ENCODE peak calls at places on chromosomes 3 and 15, in ten cellular contexts. W is T-helper 9 cell; T is stimulated activated CD4-positive, alpha-beta T cell treated with anti-CD3 and anti-CD28 coated beads, Interleukin-1b, Interleukin-23, amount 100 ng/mL, for 24 hours; O is skeletal muscle cell; B is NCI-H2081; X is KBM-7; H is tibial nerve; F is left ventricle myocardium inferior; J is SK-N-SH; D is CD4-positive, CD25-positive, alpha-beta regulatory T cell. R is an unnamed sample.

GRCh38 chr15:96362001-96362758 is 31.7 kb downstream of the NR2F2 start:
- DNase-seq in W (no peak), T (no peak), O (no peak), B (no peak), X (no peak), H (no peak), F (no peak), J (peak; percentile 13), D (no peak), R (no peak)

GRCh38 chr15:83930813-83931212 is 276.9 kb downstream of the ADAMTSL3 start:
- DNase-seq in W (no peak), T (no peak), O (no peak), B (no peak), X (no peak), H (no peak), F (no peak), J (no peak), D (no peak), R (no peak)

GRCh38 chr15:43516185-43516584 is 1.2 kb upstream of the MAP1A start:
- DNase-seq in W (no peak), T (no peak), O (no peak), B (no peak), X (no peak), H (no peak), F (peak; percentile 57), J (no peak), D (no peak), R (no peak)

GRCh38 chr15:45630958-45631691 is 3.7 kb upstream of the SQOR start:
- DNase-seq in W (no peak), T (no peak), O (peak; percentile 78), B (no peak), X (no peak), H (no peak), F (no peak), J (no peak), D (no peak), R (no peak)

GRCh38 chr15:77784361-77785292 is 151.9 kb upstream of the LINGO1 start:
- DNase-seq in W (no peak), T (no peak), O (no peak), B (peak; percentile 60), X (peak; percentile 53), H (no peak), F (no peak), J (peak; percentile 62), D (no peak), R (no peak)

GRCh38 chr15:74769463-74770025 is 12.3 kb upstream of the CSK start:
- DNase-seq in W (no peak), T (no peak), O (no peak), B (no peak), X (no peak), H (no peak), F (no peak), J (no peak), D (no peak), R (no peak)

GRCh38 chr15:90213123-90213817 is 12.1 kb downstream of the SEMA4B start:
- DNase-seq in W (no peak), T (no peak), O (no peak), B (no peak), X (no peak), H (no peak), F (no peak), J (no peak), D (no peak), R (no peak)

GRCh38 chr15:78102741-78103140 is 10.4 kb downstream of the SH2D7 start:
- DNase-seq in W (no peak), T (no peak), O (no peak), B (no peak), X (no peak), H (no peak), F (no peak), J (no peak), D (no peak), R (no peak)

GRCh38 chr3:25854635-25855034 is 64.7 kb downstream of the OXSM start:
- DNase-seq in W (no peak), T (no peak), O (no peak), B (no peak), X (no peak), H (no peak), F (no peak), J (no peak), D (no peak), R (no peak)

GRCh38 chr15:68678746-68679145 is 100.0 kb downstream of the CORO2B start:
- DNase-seq in W (no peak), T (no peak), O (no peak), B (no peak), X (no peak), H (no peak), F (no peak), J (no peak), D (no peak), R (no peak)

GRCh38 chr3:127531821-127532220 is 58.7 kb downstream of the TPRA1 start:
- DNase-seq in W (no peak), T (no peak), O (no peak), B (no peak), X (no peak), H (no peak), F (no peak), J (no peak), D (no peak), R (no peak)

GRCh38 chr3:178971614-178972013 is 100.0 kb downstream of the ZMAT3 start:
- DNase-seq in W (no peak), T (no peak), O (no peak), B (no peak), X (no peak), H (no peak), F (no peak), J (no peak), D (no peak), R (no peak)

GRCh38 chr3:58074997-58075396 is 66.8 kb downstream of the FLNB start:
- DNase-seq in W (no peak), T (no peak), O (no peak), B (no peak), X (no peak), H (no peak), F (no peak), J (no peak), D (peak; percentile 47), R (no peak)